ENCODE peak calls at places on chromosome 1, in eight cellular contexts. L is heart right ventricle, Q is stomach, W is psoas muscle, M is fibroblast of lung, R is pancreas, E is body of pancreas, Y is AG04450. S is an unnamed sample.

GRCh38 chr1:116105996-116106395 is 5.2 kb upstream of the MAB21L3 start:
- DNase-seq in L (no peak), Q (no peak), W (no peak), M (no peak), R (no peak), E (no peak), Y (no peak), S (no peak)

GRCh38 chr1:77387553-77387952 is 105.7 kb downstream of the AK5 start:
- DNase-seq in L (no peak), Q (no peak), W (no peak), M (no peak), R (no peak), E (no peak), Y (no peak), S (no peak)

GRCh38 chr1:226661271-226661670 is 77.8 kb downstream of the ITPKB start:
- DNase-seq in L (no peak), Q (no peak), W (peak; percentile 24), M (no peak), R (no peak), E (no peak), Y (no peak), S (no peak)

GRCh38 chr1:208527197-208527596 is 283.0 kb upstream of the PLXNA2 start:
- DNase-seq in L (no peak), Q (no peak), W (no peak), M (no peak), R (no peak), E (no peak), Y (no peak), S (no peak)

GRCh38 chr1:7587726-7588456 is 183.2 kb upstream of the VAMP3 start:
- DNase-seq in L (no peak), Q (no peak), W (no peak), M (no peak), R (no peak), E (no peak), Y (no peak), S (no peak)

GRCh38 chr1:9183898-9184297 is 50.7 kb upstream of the H6PD start:
- DNase-seq in L (no peak), Q (no peak), W (no peak), M (no peak), R (no peak), E (no peak), Y (no peak), S (no peak)

GRCh38 chr1:15261155-15262002 is 14.4 kb downstream of the FHAD1 start:
- DNase-seq in L (peak; percentile 23), Q (peak; percentile 38), W (no peak), M (no peak), R (no peak), E (peak; percentile 85), Y (no peak), S (no peak)

GRCh38 chr1:210445485-210445884 is 116.8 kb downstream of the HHAT start:
- DNase-seq in L (no peak), Q (no peak), W (no peak), M (no peak), R (no peak), E (no peak), Y (no peak), S (no peak)

GRCh38 chr1:234658143-234658542 is 48.2 kb upstream of the IRF2BP2 start:
- DNase-seq in L (no peak), Q (peak; percentile 86), W (peak; percentile 65), M (peak; percentile 43), R (peak; percentile 79), E (peak; percentile 86), Y (peak; percentile 11), S (no peak)

GRCh38 chr1:236334893-236335545 is 53.3 kb upstream of the ERO1B start:
- DNase-seq in L (no peak), Q (no peak), W (no peak), M (no peak), R (no peak), E (no peak), Y (no peak), S (no peak)

GRCh38 chr1:204073837-204074273 is 940 bp downstream of the SOX13 start:
- DNase-seq in L (no peak), Q (no peak), W (peak; percentile 64), M (peak; percentile 28), R (no peak), E (peak; percentile 32), Y (no peak), S (no peak)

GRCh38 chr1:33654267-33654832 is 181.9 kb downstream of the ZSCAN20 start:
- DNase-seq in L (no peak), Q (no peak), W (no peak), M (no peak), R (no peak), E (no peak), Y (no peak), S (no peak)

GRCh38 chr1:2445823-2446215 is 30.3 kb upstream of the PLCH2 start:
- DNase-seq in L (no peak), Q (no peak), W (no peak), M (no peak), R (no peak), E (no peak), Y (no peak), S (no peak)

GRCh38 chr1:154440031-154440430 is 34.9 kb downstream of the IL6R start:
- DNase-seq in L (no peak), Q (no peak), W (no peak), M (no peak), R (no peak), E (no peak), Y (no peak), S (no peak)

GRCh38 chr1:37763791-37764741 is 854 bp downstream of the EPHA10 start:
- DNase-seq in L (peak; percentile 26), Q (no peak), W (no peak), M (peak; percentile 39), R (peak; percentile 46), E (no peak), Y (peak; percentile 6), S (no peak)

GRCh38 chr1:37764888-37765441 is at the start of gene EPHA10:
- DNase-seq in L (no peak), Q (no peak), W (no peak), M (no peak), R (no peak), E (no peak), Y (no peak), S (no peak)

GRCh38 chr1:37762516-37762915 is 2.4 kb downstream of the EPHA10 start:
- DNase-seq in L (no peak), Q (no peak), W (no peak), M (no peak), R (no peak), E (no peak), Y (no peak), S (no peak)

GRCh38 chr1:37767488-37767887 is 2.6 kb upstream of the EPHA10 start:
- DNase-seq in L (no peak), Q (no peak), W (no peak), M (no peak), R (no peak), E (no peak), Y (no peak), S (no peak)

GRCh38 chr1:37765937-37766664 is 1.2 kb upstream of the EPHA10 start:
- DNase-seq in L (no peak), Q (no peak), W (no peak), M (no peak), R (no peak), E (no peak), Y (no peak), S (no peak)
- TF ChIP-seq CTCF in L (no peak), Q (no peak), W (no peak), M (no peak), R (no peak), E (no peak), Y (no peak), S (no peak)

DNA sequence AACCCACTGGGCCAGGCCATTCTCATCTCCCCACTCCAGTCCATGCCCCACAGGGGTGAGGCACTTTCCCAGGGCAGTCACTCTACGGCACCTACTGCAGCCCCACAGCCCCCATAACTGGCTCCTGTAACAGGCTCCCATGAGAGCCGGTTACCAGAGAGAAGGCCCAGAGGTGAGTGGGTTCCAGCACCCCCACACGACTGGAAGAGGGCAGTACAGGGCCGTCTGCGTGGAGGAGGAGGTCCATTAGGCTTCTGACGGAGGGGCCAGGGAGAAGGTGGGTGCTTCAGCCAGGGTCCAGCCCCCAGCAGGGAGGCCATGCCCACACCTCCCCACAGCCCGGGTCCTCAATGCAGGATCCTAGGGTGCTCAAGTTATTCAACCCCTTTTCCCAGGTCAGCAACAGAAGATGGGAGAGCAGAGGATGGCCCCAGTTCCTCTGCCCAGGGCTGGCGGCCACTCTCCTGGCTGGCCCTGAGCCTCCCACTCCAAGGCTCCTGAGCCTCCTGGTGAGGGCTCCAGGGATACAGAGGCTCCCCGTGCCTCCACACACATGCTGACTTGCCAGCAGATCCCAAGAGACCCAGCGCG is 1.6 kb downstream of the ACAP3 start:
- DNase-seq in L (no peak), Q (no peak), W (no peak), M (no peak), R (no peak), E (no peak), Y (no peak), S (no peak)
- H3K4me3 ChIP-seq in L (peak overlapping the region; percentile 76), Q (peak overlapping the region; percentile 91), W (peak overlapping the region; percentile 93), M (peak overlapping the region; percentile 84), R (no peak overlapping the region), E (no peak overlapping the region), Y (peak overlapping the region; percentile 72), S (peak overlapping the region; percentile 81)

GRCh38 chr1:60436148-60436547 is 362.6 kb upstream of the C1orf87 start:
- DNase-seq in L (no peak), Q (no peak), W (no peak), M (no peak), R (no peak), E (no peak), Y (no peak), S (no peak)
- H3K27ac ChIP-seq in L (no peak overlapping the region), Q (no peak overlapping the region), W (no peak overlapping the region), M (no peak overlapping the region), R (no peak overlapping the region), E (no peak overlapping the region), Y (no peak overlapping the region), S (no peak overlapping the region)

DNA sequence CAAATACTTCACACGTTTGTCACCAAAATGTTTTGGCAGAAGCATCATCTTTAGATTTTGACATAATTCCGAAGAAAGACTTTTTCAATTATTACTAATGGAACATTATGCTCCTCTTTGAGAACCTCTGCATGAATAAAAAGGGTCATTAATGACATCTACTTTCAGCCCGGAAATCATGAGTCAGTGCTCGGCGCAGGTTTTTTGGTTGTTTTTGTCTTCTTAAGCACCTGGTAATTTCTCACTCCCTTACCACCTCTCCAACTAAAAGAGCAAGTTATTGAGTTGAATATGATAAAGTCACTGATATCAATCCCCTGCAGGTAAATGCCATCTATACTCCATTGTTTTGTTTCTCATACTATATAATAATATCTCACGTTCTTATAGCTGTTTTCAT is 113.0 kb upstream of the PBX1 start:
- DNase-seq in L (no peak), Q (no peak), W (no peak), M (no peak), R (no peak), E (no peak), Y (no peak), S (no peak)
- TF ChIP-seq CTCF in L (no peak), Q (no peak), W (no peak), M (no peak), R (no peak), E (no peak), Y (no peak), S (no peak)

GRCh38 chr1:49319426-49319963 is 542.8 kb upstream of the BEND5 start:
- DNase-seq in L (no peak), Q (no peak), W (no peak), M (no peak), R (no peak), E (no peak), Y (no peak), S (no peak)
- H3K4me3 ChIP-seq in L (no peak overlapping the region), Q (no peak overlapping the region), W (no peak overlapping the region), M (no peak overlapping the region), R (no peak overlapping the region), E (no peak overlapping the region), Y (no peak overlapping the region), S (no peak overlapping the region)

GRCh38 chr1:160904783-160905616 is 20.0 kb upstream of the ITLN1 start:
- DNase-seq in L (no peak), Q (no peak), W (no peak), M (no peak), R (no peak), E (peak; percentile 16), Y (no peak), S (no peak)
- H3K27ac ChIP-seq in L (no peak overlapping the region), Q (peak overlapping the region; percentile 70), W (no peak overlapping the region), M (no peak overlapping the region), R (no peak overlapping the region), E (peak overlapping the region; percentile 21), Y (no peak overlapping the region), S (peak overlapping the region; percentile 66)